ENCODE peak calls at places on chromosomes 4 and X, in seven cellular contexts. O is A549, C is HepG2, D is IMR-90, Z is HCT116, Y is H1, E is GM12878. N is an unnamed sample.

GRCh38 chr4:41795796-41796195 is 47.3 kb upstream of the PHOX2B start:
- DNase-seq in O (no peak), C (no peak), D (no peak), Z (no peak), Y (no peak), E (no peak), N (no peak)

GRCh38 chrX:131830400-131831184 is 192.5 kb upstream of the STK26 start:
- DNase-seq in O (no peak), C (peak), D (peak), Z (peak), Y (peak), E (peak), N (peak)

GRCh38 chr4:1508161-1509160 is 102.2 kb upstream of the NKX1-1 start:
- DNase-seq in O (no peak), C (no peak), D (no peak), Z (no peak), Y (no peak), E (no peak), N (no peak)

GRCh38 chrX:123081766-123082165 is 102.3 kb upstream of the GRIA3 start:
- DNase-seq in O (no peak), C (no peak), D (no peak), Z (no peak), Y (no peak), E (no peak), N (no peak)

GRCh38 chrX:150897371-150898319 is 823 bp downstream of the CD99L2 start:
- DNase-seq in O (peak), C (no peak), D (no peak), Z (no peak), Y (peak), E (no peak), N (no peak)

GRCh38 chr4:123744664-123745290 is 348.2 kb downstream of the SPRY1 start:
- DNase-seq in O (no peak), C (peak), D (peak), Z (no peak), Y (no peak), E (no peak), N (no peak)

GRCh38 chr4:17497890-17498523 is 13.9 kb downstream of the QDPR start:
- DNase-seq in O (no peak), C (peak), D (peak), Z (no peak), Y (no peak), E (no peak), N (no peak)

GRCh38 chr4:3239998-3240920 is 8.7 kb upstream of the MSANTD1 start:
- DNase-seq in O (no peak), C (no peak), D (no peak), Z (no peak), Y (no peak), E (no peak), N (no peak)

DNA sequence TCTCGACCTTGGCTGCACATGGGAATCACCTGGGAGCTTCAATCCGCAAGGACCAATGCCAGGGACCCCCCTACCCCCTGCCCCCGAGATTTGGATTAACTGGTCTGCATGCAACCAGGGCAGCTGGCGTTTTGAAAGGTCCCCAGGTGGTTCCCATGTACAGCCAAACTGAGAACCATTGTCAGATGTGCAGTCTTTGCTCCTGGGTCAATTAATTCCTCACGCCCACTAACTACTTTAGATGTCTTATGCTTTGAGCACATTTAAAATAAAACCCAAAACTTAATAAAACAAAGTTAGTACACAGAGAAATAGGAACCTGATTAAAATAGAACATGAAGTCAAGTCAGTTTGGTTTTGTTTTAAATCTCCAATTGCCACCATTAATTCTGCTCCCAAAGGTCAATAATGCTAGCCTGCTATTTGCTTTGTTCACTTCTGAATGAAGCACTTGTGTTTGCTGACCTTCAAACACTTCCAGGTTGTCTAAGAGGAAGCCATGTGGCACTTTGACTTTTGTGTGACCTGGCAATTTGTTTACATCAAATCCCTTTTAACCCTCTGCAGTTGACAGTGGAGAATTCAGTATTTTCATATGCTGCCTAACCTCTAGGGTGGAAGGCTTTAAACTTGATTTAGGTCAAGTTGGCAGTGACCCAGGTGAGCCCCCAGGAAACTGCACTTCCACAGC is 27.2 kb upstream of the TMSB4X start:
- DNase-seq in O (no peak), C (peak), D (no peak), Z (no peak), Y (no peak), E (no peak), N (no peak)
- H3K27ac ChIP-seq in O (peak), C (peak), D (no peak), Z (peak), Y (no peak), E (peak), N (peak)

GRCh38 chrX:68708503-68709290 is 61.2 kb downstream of the STARD8 start:
- DNase-seq in O (no peak), C (no peak), D (no peak), Z (no peak), Y (no peak), E (no peak), N (no peak)
- TF ChIP-seq CEBPB in O (no peak), C (no peak), D (no peak), Z (no peak), Y (no peak), E (no peak), N (no peak)

GRCh38 chrX:39642071-39642470 is 455.7 kb downstream of the BCOR start:
- DNase-seq in O (no peak), C (peak), D (no peak), Z (no peak), Y (no peak), E (no peak), N (no peak)
- H3K27ac ChIP-seq in O (no peak), C (no peak), D (no peak), Z (no peak), Y (no peak), E (no peak), N (no peak)

GRCh38 chr4:78065514-78066192 is 8.5 kb downstream of the FRAS1 start:
- DNase-seq in O (no peak), C (peak), D (no peak), Z (no peak), Y (no peak), E (no peak), N (no peak)
- TF ChIP-seq CEBPB in O (no peak), C (no peak), D (no peak), Z (no peak), Y (no peak), E (no peak), N (no peak)

DNA sequence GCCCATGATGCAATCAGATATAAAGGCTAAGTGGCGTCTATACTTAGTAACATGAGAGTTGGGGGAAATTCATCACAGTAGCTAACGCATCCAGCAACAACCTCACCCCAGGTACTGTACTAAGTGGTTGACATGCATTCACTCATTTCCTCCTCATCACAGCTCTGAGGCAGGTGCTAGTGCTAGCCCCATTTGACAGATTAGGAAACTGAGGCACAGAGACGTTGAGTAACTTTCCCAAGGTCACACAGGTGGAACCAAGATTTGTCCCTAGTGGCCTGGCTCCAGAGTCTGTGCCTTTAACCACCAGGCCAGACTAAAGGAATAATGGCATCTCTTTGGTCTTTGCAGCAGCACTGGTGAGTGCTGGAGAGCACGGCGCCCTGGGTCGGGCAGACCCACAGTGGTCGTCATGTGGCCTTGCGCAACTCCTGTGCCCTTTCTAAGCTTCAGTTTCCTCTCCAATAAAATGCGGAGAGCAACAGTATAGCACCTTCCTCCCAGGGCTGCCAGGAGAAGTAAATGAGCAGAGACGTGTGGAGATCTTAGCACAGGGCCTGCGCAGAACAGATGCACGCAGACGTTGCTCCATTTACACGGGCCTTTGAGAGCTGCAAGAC is 186.4 kb downstream of the BCOR start:
- DNase-seq in O (no peak), C (no peak), D (no peak), Z (no peak), Y (no peak), E (no peak), N (no peak)
- H3K27ac ChIP-seq in O (no peak), C (no peak), D (no peak), Z (no peak), Y (no peak), E (no peak), N (no peak)

N was measured in K562.